ENCODE peak calls at places on chromosomes 2 and 18, in eight cellular contexts. L is heart left ventricle; Q is upper lobe of right lung; G is left lung; Z is T-cell; O is CD4-positive, CD25-positive, alpha-beta regulatory T cell; H is CD4-positive, alpha-beta T cell; S is activated CD4-positive, alpha-beta T cell treated with anti-CD3 and anti-CD28 coated beads for 36 hours. X is an unnamed sample.

GRCh38 chr2:206305523-206306245 is 31.2 kb downstream of the ZDBF2 start:
- ATAC-seq in L (no peak), Q (no peak), G (no peak), Z (no peak), O (no peak), H (no peak), S (no peak), X (no peak)

GRCh38 chr2:32750880-32751279 is 123.0 kb downstream of the TTC27 start:
- ATAC-seq in L (peak; percentile 83), Q (no peak), G (no peak), Z (no peak), O (no peak), H (no peak), S (no peak), X (no peak)

GRCh38 chr2:59182249-59182648 is 941.1 kb upstream of the FANCL start:
- ATAC-seq in L (no peak), Q (no peak), G (no peak), Z (no peak), O (no peak), H (no peak), S (no peak), X (no peak)

GRCh38 chr18:63454497-63454896 is 22.3 kb upstream of the SERPINB5 start:
- ATAC-seq in L (no peak), Q (no peak), G (no peak), Z (no peak), O (no peak), H (no peak), S (no peak), X (no peak)

GRCh38 chr2:64262068-64262467 is 117.8 kb upstream of the PELI1 start:
- ATAC-seq in L (no peak), Q (peak; percentile 19), G (no peak), Z (no peak), O (no peak), H (no peak), S (no peak), X (no peak)

GRCh38 chr2:145411493-145411892 is 891.6 kb upstream of the ZEB2 start:
- ATAC-seq in L (no peak), Q (no peak), G (no peak), Z (peak; percentile 49), O (peak; percentile 31), H (peak; percentile 58), S (peak; percentile 86), X (peak; percentile 65)

GRCh38 chr18:58896734-58897508 is 32.2 kb downstream of the ZNF532 start:
- ATAC-seq in L (no peak), Q (no peak), G (no peak), Z (no peak), O (no peak), H (no peak), S (no peak), X (no peak)

GRCh38 chr2:56455642-56456041 is 271.9 kb downstream of the CCDC85A start:
- ATAC-seq in L (no peak), Q (no peak), G (no peak), Z (no peak), O (no peak), H (no peak), S (no peak), X (no peak)

GRCh38 chr2:67037655-67038054 is 359.5 kb upstream of the ETAA1 start:
- ATAC-seq in L (no peak), Q (peak; percentile 53), G (peak; percentile 75), Z (no peak), O (no peak), H (no peak), S (no peak), X (no peak)

GRCh38 chr18:48752928-48753327 is 197.8 kb downstream of the SMAD7 start:
- ATAC-seq in L (no peak), Q (no peak), G (no peak), Z (no peak), O (no peak), H (no peak), S (no peak), X (no peak)

GRCh38 chr2:42970151-42970550 is 177.8 kb upstream of the HAAO start:
- ATAC-seq in L (no peak), Q (no peak), G (no peak), Z (no peak), O (no peak), H (no peak), S (no peak), X (no peak)

GRCh38 chr2:200352631-200353030 is 46.1 kb downstream of the SPATS2L start:
- ATAC-seq in L (peak; percentile 46), Q (peak; percentile 88), G (peak; percentile 74), Z (no peak), O (no peak), H (no peak), S (no peak), X (no peak)

X was measured in activated T-helper 17 cell treated with anti-CD3 and anti-CD28 coated beads, Interleukin-2, amount 50 U/mL, for 72 hours.